ENCODE peak calls at places on chromosomes 6 and 20, in four cellular contexts. J, E, X and W are unnamed samples.

GRCh38 chr6:4055420-4056041 is 23.4 kb downstream of the FAM217A start:
- DNase-seq in J (no peak), E (no peak), X (peak), W (no peak)

GRCh38 chr6:137297887-137298286 is 78.7 kb upstream of the IFNGR1 start:
- DNase-seq in J (no peak), E (no peak), X (no peak), W (no peak)

GRCh38 chr20:53894707-53895384 is 175.5 kb downstream of the BCAS1 start:
- DNase-seq in J (no peak), E (no peak), X (no peak), W (no peak)

GRCh38 chr20:25220021-25220730 is 24.7 kb downstream of the ENTPD6 start:
- DNase-seq in J (no peak), E (no peak), X (no peak), W (no peak)

GRCh38 chr6:15763827-15764226 is 101.0 kb upstream of the DTNBP1 start:
- DNase-seq in J (no peak), E (no peak), X (no peak), W (no peak)

GRCh38 chr6:43481075-43481474 is 3.7 kb downstream of the TJAP1 start:
- DNase-seq in J (no peak), E (no peak), X (no peak), W (no peak)

GRCh38 chr6:130965657-130966056 is 97.4 kb downstream of the EPB41L2 start:
- DNase-seq in J (no peak), E (no peak), X (no peak), W (no peak)

GRCh38 chr6:36666726-36667591 is 11.6 kb upstream of the CDKN1A start:
- DNase-seq in J (peak), E (peak), X (no peak), W (peak)

GRCh38 chr20:63651942-63652191 is 1.4 kb downstream of the STMN3 start:
- DNase-seq in J (no peak), E (no peak), X (peak), W (peak)

GRCh38 chr6:43143235-43144124 is 27.6 kb upstream of the SRF start:
- DNase-seq in J (peak), E (peak), X (peak), W (no peak)

GRCh38 chr6:145962581-145962980 is 1.6 kb downstream of the SHPRH start:
- DNase-seq in J (no peak), E (no peak), X (no peak), W (no peak)

GRCh38 chr6:143838395-143838794 is 4.7 kb upstream of the LTV1 start:
- DNase-seq in J (no peak), E (no peak), X (no peak), W (no peak)

GRCh38 chr6:93571341-93571740 is 152.0 kb upstream of the EPHA7 start:
- DNase-seq in J (no peak), E (no peak), X (no peak), W (no peak)

GRCh38 chr20:58043122-58043865 is 185.2 kb downstream of the ANKRD60 start:
- DNase-seq in J (peak), E (no peak), X (no peak), W (no peak)

GRCh38 chr6:141326426-141326825 is 806.3 kb upstream of the GJE1 start:
- DNase-seq in J (no peak), E (no peak), X (peak), W (peak)

GRCh38 chr6:71393471-71393870 is 104.9 kb downstream of the OGFRL1 start:
- DNase-seq in J (no peak), E (no peak), X (no peak), W (no peak)

GRCh38 chr6:107822154-107823046 is 1.7 kb downstream of the SCML4 start:
- DNase-seq in J (no peak), E (no peak), X (peak), W (no peak)

GRCh38 chr20:59646487-59646886 is 42.1 kb downstream of the PHACTR3 start:
- DNase-seq in J (no peak), E (no peak), X (no peak), W (no peak)

GRCh38 chr6:42295181-42295580 is 77.5 kb upstream of the MRPS10 start:
- DNase-seq in J (no peak), E (no peak), X (no peak), W (no peak)